ENCODE peak calls at places on chromosomes 1 and 21, in eight cellular contexts. M is psoas muscle, F is Calu3, S is glutamatergic neuron, E is esophagus muscularis mucosa, H is sigmoid colon, D is hepatocyte, J is WTC11. G is an unnamed sample.

GRCh38 chr21:41699311-41699710 is 67.5 kb downstream of the RIPK4 start:
- DNase-seq in F (no peak), S (no peak), M (no peak), J (no peak), D (no peak), H (no peak), E (no peak), G (no peak)

GRCh38 chr1:34800214-34800613 is 7.4 kb downstream of the GJA4 start:
- DNase-seq in J (no peak), E (no peak), F (no peak), S (no peak), M (no peak), D (no peak), H (no peak), G (no peak)

GRCh38 chr1:11648732-11649158 is 5.5 kb downstream of the FBXO2 start:
- DNase-seq in S (no peak), F (peak; percentile 19), D (peak; percentile 51), E (no peak), H (no peak), M (no peak), J (peak; percentile 75), G (peak; percentile 62)

GRCh38 chr1:28259935-28260802 is 851 bp downstream of the SESN2 start:
- DNase-seq in D (peak; percentile 89), M (peak; percentile 78), H (peak; percentile 95), S (peak; percentile 81), F (peak; percentile 46), J (peak; percentile 81), E (no peak), G (peak; percentile 84)

GRCh38 chr21:43667191-43667904 is 8.0 kb downstream of the RRP1B start:
- DNase-seq in D (no peak), E (no peak), S (no peak), M (no peak), J (no peak), H (no peak), F (no peak), G (no peak)

GRCh38 chr1:39159224-39160036 is 45.1 kb upstream of the MACF1 start:
- DNase-seq in J (no peak), M (no peak), E (no peak), D (peak; percentile 77), F (peak; percentile 63), H (no peak), S (no peak), G (no peak)

GRCh38 chr21:26801524-26801923 is 43.7 kb downstream of the ADAMTS1 start:
- DNase-seq in F (no peak), E (no peak), J (no peak), H (no peak), S (no peak), D (peak; percentile 47), M (no peak), G (no peak)

GRCh38 chr1:177424746-177425145 is 254.0 kb downstream of the BRINP2 start:
- DNase-seq in M (no peak), H (no peak), S (no peak), F (no peak), D (no peak), E (no peak), J (no peak), G (no peak)

GRCh38 chr1:17212487-17213121 is 7.7 kb downstream of the PADI1 start:
- DNase-seq in E (no peak), S (no peak), M (peak; percentile 26), H (no peak), J (no peak), D (peak; percentile 88), F (peak; percentile 72), G (peak; percentile 52)

GRCh38 chr1:229068266-229069043 is 202.5 kb upstream of the RAB4A start:
- DNase-seq in F (no peak), E (peak; percentile 90), S (no peak), D (no peak), H (peak; percentile 70), M (peak; percentile 34), J (no peak), G (no peak)

GRCh38 chr1:11794446-11795237 is 11.1 kb downstream of the MTHFR start:
- DNase-seq in H (peak; percentile 57), E (no peak), S (no peak), D (no peak), F (no peak), J (no peak), M (no peak), G (no peak)

GRCh38 chr1:15393475-15394260 is 16.0 kb upstream of the EFHD2 start:
- DNase-seq in S (no peak), J (no peak), M (no peak), F (no peak), D (no peak), E (no peak), H (no peak), G (no peak)

GRCh38 chr1:235999259-235999925 is 65.5 kb downstream of the NID1 start:
- DNase-seq in D (no peak), E (no peak), H (no peak), F (no peak), S (no peak), J (no peak), M (no peak), G (no peak)

GRCh38 chr1:30748098-30748698 is 9.4 kb downstream of the LAPTM5 start:
- DNase-seq in E (no peak), D (no peak), H (no peak), F (no peak), S (peak; percentile 53), M (no peak), J (no peak), G (no peak)

GRCh38 chr1:216531308-216532239 is 108.3 kb upstream of the USH2A start:
- DNase-seq in H (no peak), E (no peak), J (no peak), S (no peak), F (peak; percentile 4), D (no peak), M (no peak), G (no peak)

GRCh38 chr1:154931940-154932487 is 4.5 kb downstream of the PMVK start:
- DNase-seq in E (no peak), H (no peak), J (no peak), D (peak; percentile 85), F (peak; percentile 92), M (no peak), S (no peak), G (no peak)

GRCh38 chr1:109652446-109652845 is 3.5 kb upstream of the GSTM4 start:
- DNase-seq in J (no peak), F (no peak), M (no peak), D (no peak), S (no peak), E (no peak), H (no peak), G (no peak)

GRCh38 chr1:64495878-64496277 is 25.9 kb downstream of the CACHD1 start:
- DNase-seq in D (no peak), H (no peak), E (no peak), J (no peak), F (no peak), M (no peak), S (no peak), G (no peak)

GRCh38 chr1:100511058-100511457 is 26.9 kb upstream of the GPR88 start:
- DNase-seq in F (no peak), S (no peak), H (no peak), D (no peak), J (no peak), M (no peak), E (no peak), G (no peak)

GRCh38 chr1:60427701-60428100 is 354.1 kb upstream of the C1orf87 start:
- DNase-seq in M (no peak), E (no peak), H (no peak), F (no peak), D (no peak), J (no peak), S (no peak), G (no peak)

GRCh38 chr1:60423181-60423780 is 349.7 kb upstream of the C1orf87 start:
- DNase-seq in M (no peak), E (no peak), S (no peak), H (no peak), J (no peak), D (peak; percentile 16), F (no peak), G (no peak)

GRCh38 chr1:60427194-60427593 is 353.6 kb upstream of the C1orf87 start:
- DNase-seq in M (no peak), E (no peak), D (no peak), F (no peak), S (no peak), H (no peak), J (no peak), G (no peak)

GRCh38 chr1:60428161-60428560 is 354.6 kb upstream of the C1orf87 start:
- DNase-seq in J (no peak), E (no peak), M (no peak), F (no peak), H (no peak), D (peak; percentile 8), S (no peak), G (no peak)

GRCh38 chr1:60425528-60425927 is 352.0 kb upstream of the C1orf87 start:
- DNase-seq in F (no peak), M (no peak), S (no peak), D (peak; percentile 36), H (no peak), J (no peak), E (no peak), G (no peak)
- TF ChIP-seq CTCF in F (peak; percentile 38), M (no peak), S (peak; percentile 36), D (peak; percentile 27), H (no peak), J (no peak), E (no peak), G (peak; percentile 29)

GRCh38 chr1:68057564-68057963 is 7.1 kb upstream of the DIRAS3 start:
- DNase-seq in D (no peak), E (no peak), H (no peak), J (peak; percentile 40), M (no peak), S (no peak), F (no peak), G (no peak)
- TF ChIP-seq CTCF in D (no peak), E (no peak), H (no peak), J (no peak), M (no peak), S (no peak), F (no peak), G (no peak)

GRCh38 chr1:151875419-151876097 is 22.0 kb upstream of the THEM5 start:
- DNase-seq in M (no peak), E (no peak), F (no peak), J (no peak), H (no peak), S (no peak), D (no peak), G (no peak)

GRCh38 chr1:151887028-151887427 is 22.3 kb downstream of the THEM4 start:
- DNase-seq in F (peak; percentile 14), H (no peak), S (no peak), J (no peak), E (no peak), D (no peak), M (no peak), G (no peak)

GRCh38 chr1:151885479-151885878 is 23.8 kb downstream of the THEM4 start:
- DNase-seq in D (no peak), S (no peak), F (no peak), M (no peak), H (no peak), E (no peak), J (no peak), G (no peak)

GRCh38 chr1:151882466-151882865 is 26.8 kb downstream of the THEM4 start:
- DNase-seq in M (no peak), J (no peak), F (no peak), S (no peak), E (no peak), H (no peak), D (no peak), G (no peak)

GRCh38 chr1:151881479-151881878 is 27.8 kb downstream of the THEM4 start:
- DNase-seq in S (no peak), F (no peak), E (no peak), H (no peak), J (no peak), D (no peak), M (no peak), G (no peak)
- TF ChIP-seq CTCF in S (no peak), F (no peak), E (no peak), H (no peak), J (no peak), D (peak; percentile 17), M (no peak), G (no peak)

GRCh38 chr1:91026777-91027176 is 4.9 kb upstream of the ZNF644 start:
- DNase-seq in F (no peak), D (no peak), J (no peak), E (no peak), H (no peak), S (no peak), M (no peak), G (no peak)
- TF ChIP-seq CTCF in F (peak; percentile 46), D (peak; percentile 15), J (no peak), E (no peak), H (no peak), S (no peak), M (no peak), G (no peak)

G was measured in nephron progenitor cell.